ENCODE peak calls at places on chromosome 7, in ten cellular contexts. One of them, this sample, is unnamed.

GRCh38 chr7:135802697-135803096 is 54.1 kb upstream of the FAM180A start:
- DNase-seq in RWPE2: no peak
- DNase-seq in mucosa of descending colon: no peak
- DNase-seq in GM13977: no peak
- DNase-seq in body of pancreas: no peak
- DNase-seq in breast epithelium: no peak
- DNase-seq in cardiac fibroblast: peak
- DNase-seq in PC-9: no peak
- DNase-seq in lower lobe of right lung: no peak
- DNase-seq in OCI-LY7: no peak
- DNase-seq in this sample: no peak

GRCh38 chr7:134520130-134520529 is 7.2 kb upstream of the AKR1B10 start:
- DNase-seq in OCI-LY7: no peak
- DNase-seq in PC-9: no peak
- DNase-seq in breast epithelium: no peak
- DNase-seq in mucosa of descending colon: no peak
- DNase-seq in RWPE2: no peak
- DNase-seq in lower lobe of right lung: no peak
- DNase-seq in body of pancreas: no peak
- DNase-seq in GM13977: no peak
- DNase-seq in cardiac fibroblast: peak
- DNase-seq in this sample: no peak

GRCh38 chr7:136079478-136079892 is 102.3 kb upstream of the MTPN start:
- DNase-seq in lower lobe of right lung: no peak
- DNase-seq in cardiac fibroblast: no peak
- DNase-seq in GM13977: no peak
- DNase-seq in breast epithelium: no peak
- DNase-seq in RWPE2: no peak
- DNase-seq in PC-9: no peak
- DNase-seq in OCI-LY7: no peak
- DNase-seq in mucosa of descending colon: no peak
- DNase-seq in body of pancreas: no peak
- DNase-seq in this sample: no peak

GRCh38 chr7:47047384-47047783 is 534.5 kb downstream of the TNS3 start:
- DNase-seq in PC-9: no peak
- DNase-seq in body of pancreas: no peak
- DNase-seq in mucosa of descending colon: no peak
- DNase-seq in lower lobe of right lung: no peak
- DNase-seq in RWPE2: no peak
- DNase-seq in GM13977: no peak
- DNase-seq in OCI-LY7: no peak
- DNase-seq in cardiac fibroblast: no peak
- DNase-seq in breast epithelium: no peak
- DNase-seq in this sample: no peak

GRCh38 chr7:112161253-112162160 is 44.7 kb downstream of the DOCK4 start:
- DNase-seq in lower lobe of right lung: no peak
- DNase-seq in PC-9: no peak
- DNase-seq in OCI-LY7: no peak
- DNase-seq in GM13977: no peak
- DNase-seq in RWPE2: no peak
- DNase-seq in cardiac fibroblast: no peak
- DNase-seq in breast epithelium: no peak
- DNase-seq in body of pancreas: no peak
- DNase-seq in mucosa of descending colon: no peak
- DNase-seq in this sample: no peak

GRCh38 chr7:109659261-109659660 is 1089.6 kb downstream of the DNAJB9 start:
- DNase-seq in GM13977: no peak
- DNase-seq in PC-9: no peak
- DNase-seq in cardiac fibroblast: no peak
- DNase-seq in RWPE2: no peak
- DNase-seq in lower lobe of right lung: no peak
- DNase-seq in OCI-LY7: no peak
- DNase-seq in mucosa of descending colon: no peak
- DNase-seq in breast epithelium: no peak
- DNase-seq in body of pancreas: no peak
- DNase-seq in this sample: no peak

GRCh38 chr7:95011156-95011928 is 103.9 kb downstream of the PPP1R9A start:
- DNase-seq in RWPE2: no peak
- DNase-seq in GM13977: no peak
- DNase-seq in OCI-LY7: no peak
- DNase-seq in cardiac fibroblast: peak
- DNase-seq in mucosa of descending colon: no peak
- DNase-seq in PC-9: peak
- DNase-seq in breast epithelium: no peak
- DNase-seq in body of pancreas: no peak
- DNase-seq in lower lobe of right lung: no peak
- DNase-seq in this sample: no peak

GRCh38 chr7:92504563-92504962 is 23.8 kb downstream of the PEX1 start:
- DNase-seq in body of pancreas: no peak
- DNase-seq in GM13977: no peak
- DNase-seq in cardiac fibroblast: no peak
- DNase-seq in mucosa of descending colon: no peak
- DNase-seq in OCI-LY7: no peak
- DNase-seq in PC-9: no peak
- DNase-seq in RWPE2: no peak
- DNase-seq in breast epithelium: no peak
- DNase-seq in lower lobe of right lung: no peak
- DNase-seq in this sample: no peak

GRCh38 chr7:112484671-112485097 is 3.9 kb downstream of the LSMEM1 start:
- DNase-seq in body of pancreas: peak
- DNase-seq in RWPE2: no peak
- DNase-seq in breast epithelium: no peak
- DNase-seq in OCI-LY7: no peak
- DNase-seq in GM13977: no peak
- DNase-seq in mucosa of descending colon: no peak
- DNase-seq in lower lobe of right lung: no peak
- DNase-seq in PC-9: peak
- DNase-seq in cardiac fibroblast: peak
- DNase-seq in this sample: no peak

GRCh38 chr7:78315119-78315518 is 516.5 kb downstream of the PHTF2 start:
- DNase-seq in body of pancreas: no peak
- DNase-seq in RWPE2: no peak
- DNase-seq in GM13977: no peak
- DNase-seq in PC-9: no peak
- DNase-seq in breast epithelium: no peak
- DNase-seq in lower lobe of right lung: no peak
- DNase-seq in cardiac fibroblast: no peak
- DNase-seq in OCI-LY7: no peak
- DNase-seq in mucosa of descending colon: no peak
- DNase-seq in this sample: no peak

GRCh38 chr7:149277871-149278270 is 15.9 kb downstream of the ZNF783 start:
- DNase-seq in PC-9: no peak
- DNase-seq in breast epithelium: peak
- DNase-seq in lower lobe of right lung: no peak
- DNase-seq in body of pancreas: no peak
- DNase-seq in OCI-LY7: no peak
- DNase-seq in GM13977: no peak
- DNase-seq in cardiac fibroblast: no peak
- DNase-seq in mucosa of descending colon: no peak
- DNase-seq in RWPE2: no peak
- DNase-seq in this sample: no peak

GRCh38 chr7:75019800-75020199 is 53.8 kb downstream of the RCC1L start:
- DNase-seq in cardiac fibroblast: no peak
- DNase-seq in PC-9: no peak
- DNase-seq in GM13977: no peak
- DNase-seq in RWPE2: no peak
- DNase-seq in body of pancreas: no peak
- DNase-seq in lower lobe of right lung: no peak
- DNase-seq in mucosa of descending colon: no peak
- DNase-seq in breast epithelium: no peak
- DNase-seq in OCI-LY7: no peak
- DNase-seq in this sample: no peak

GRCh38 chr7:137954614-137955013 is 47.3 kb downstream of the CREB3L2 start:
- DNase-seq in breast epithelium: no peak
- DNase-seq in PC-9: peak
- DNase-seq in body of pancreas: no peak
- DNase-seq in cardiac fibroblast: no peak
- DNase-seq in GM13977: no peak
- DNase-seq in OCI-LY7: no peak
- DNase-seq in lower lobe of right lung: no peak
- DNase-seq in mucosa of descending colon: no peak
- DNase-seq in RWPE2: no peak
- DNase-seq in this sample: no peak

GRCh38 chr7:125033506-125033905 is 103.9 kb upstream of the POT1 start:
- DNase-seq in RWPE2: no peak
- DNase-seq in body of pancreas: peak
- DNase-seq in lower lobe of right lung: no peak
- DNase-seq in PC-9: no peak
- DNase-seq in mucosa of descending colon: no peak
- DNase-seq in OCI-LY7: no peak
- DNase-seq in GM13977: no peak
- DNase-seq in breast epithelium: no peak
- DNase-seq in cardiac fibroblast: no peak
- DNase-seq in this sample: no peak

GRCh38 chr7:47807126-47807525 is 141.1 kb downstream of the PKD1L1 start:
- DNase-seq in mucosa of descending colon: no peak
- DNase-seq in RWPE2: no peak
- DNase-seq in breast epithelium: no peak
- DNase-seq in OCI-LY7: no peak
- DNase-seq in cardiac fibroblast: no peak
- DNase-seq in GM13977: no peak
- DNase-seq in PC-9: no peak
- DNase-seq in lower lobe of right lung: no peak
- DNase-seq in body of pancreas: no peak
- DNase-seq in this sample: no peak

GRCh38 chr7:26451997-26452396 is 160.3 kb downstream of the SNX10 start:
- DNase-seq in mucosa of descending colon: no peak
- DNase-seq in RWPE2: no peak
- DNase-seq in PC-9: peak
- DNase-seq in lower lobe of right lung: no peak
- DNase-seq in cardiac fibroblast: no peak
- DNase-seq in GM13977: no peak
- DNase-seq in breast epithelium: no peak
- DNase-seq in body of pancreas: peak
- DNase-seq in OCI-LY7: no peak
- DNase-seq in this sample: peak

GRCh38 chr7:155862516-155863257 is 50.4 kb upstream of the SHH start:
- DNase-seq in GM13977: no peak
- DNase-seq in lower lobe of right lung: no peak
- DNase-seq in RWPE2: peak
- DNase-seq in mucosa of descending colon: no peak
- DNase-seq in cardiac fibroblast: no peak
- DNase-seq in OCI-LY7: no peak
- DNase-seq in breast epithelium: no peak
- DNase-seq in body of pancreas: no peak
- DNase-seq in PC-9: no peak
- DNase-seq in this sample: peak
- TF ChIP-seq CTCF in GM13977: peak
- TF ChIP-seq CTCF in lower lobe of right lung: no peak
- TF ChIP-seq CTCF in RWPE2: peak
- TF ChIP-seq CTCF in mucosa of descending colon: no peak
- TF ChIP-seq CTCF in cardiac fibroblast: peak
- TF ChIP-seq CTCF in OCI-LY7: peak
- TF ChIP-seq CTCF in breast epithelium: no peak
- TF ChIP-seq CTCF in body of pancreas: no peak
- TF ChIP-seq CTCF in PC-9: peak
- TF ChIP-seq CTCF in this sample: peak

DNA sequence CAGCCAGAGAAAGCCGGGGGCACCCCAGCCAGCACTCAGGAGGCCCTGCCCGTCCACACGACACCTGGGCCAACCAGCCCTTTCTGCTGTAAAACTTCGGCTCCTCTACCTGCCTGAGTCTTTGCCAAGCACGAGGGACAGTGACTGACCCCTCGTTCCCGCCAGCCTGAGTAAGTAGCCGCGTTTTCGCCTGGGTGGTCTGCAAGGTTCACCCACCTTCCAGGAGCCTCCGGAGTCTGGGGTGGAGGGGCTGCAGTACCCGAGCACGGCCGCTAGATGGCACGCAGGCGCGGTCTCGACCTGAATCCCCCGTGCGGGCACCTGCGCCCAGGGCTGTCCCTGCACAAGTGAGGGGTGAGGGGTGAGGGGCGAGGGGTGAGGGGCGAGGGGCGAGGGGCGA is 192.7 kb downstream of the PTPRN2 start:
- DNase-seq in GM13977: no peak
- DNase-seq in RWPE2: no peak
- DNase-seq in OCI-LY7: peak
- DNase-seq in cardiac fibroblast: no peak
- DNase-seq in PC-9: no peak
- DNase-seq in lower lobe of right lung: peak
- DNase-seq in mucosa of descending colon: no peak
- DNase-seq in body of pancreas: peak
- DNase-seq in breast epithelium: no peak
- DNase-seq in this sample: peak
- TF ChIP-seq CTCF in GM13977: peak
- TF ChIP-seq CTCF in RWPE2: peak
- TF ChIP-seq CTCF in OCI-LY7: peak
- TF ChIP-seq CTCF in cardiac fibroblast: peak
- TF ChIP-seq CTCF in PC-9: peak
- TF ChIP-seq CTCF in lower lobe of right lung: peak
- TF ChIP-seq CTCF in mucosa of descending colon: peak
- TF ChIP-seq CTCF in body of pancreas: peak
- TF ChIP-seq CTCF in breast epithelium: peak
- TF ChIP-seq CTCF in this sample: peak

DNA sequence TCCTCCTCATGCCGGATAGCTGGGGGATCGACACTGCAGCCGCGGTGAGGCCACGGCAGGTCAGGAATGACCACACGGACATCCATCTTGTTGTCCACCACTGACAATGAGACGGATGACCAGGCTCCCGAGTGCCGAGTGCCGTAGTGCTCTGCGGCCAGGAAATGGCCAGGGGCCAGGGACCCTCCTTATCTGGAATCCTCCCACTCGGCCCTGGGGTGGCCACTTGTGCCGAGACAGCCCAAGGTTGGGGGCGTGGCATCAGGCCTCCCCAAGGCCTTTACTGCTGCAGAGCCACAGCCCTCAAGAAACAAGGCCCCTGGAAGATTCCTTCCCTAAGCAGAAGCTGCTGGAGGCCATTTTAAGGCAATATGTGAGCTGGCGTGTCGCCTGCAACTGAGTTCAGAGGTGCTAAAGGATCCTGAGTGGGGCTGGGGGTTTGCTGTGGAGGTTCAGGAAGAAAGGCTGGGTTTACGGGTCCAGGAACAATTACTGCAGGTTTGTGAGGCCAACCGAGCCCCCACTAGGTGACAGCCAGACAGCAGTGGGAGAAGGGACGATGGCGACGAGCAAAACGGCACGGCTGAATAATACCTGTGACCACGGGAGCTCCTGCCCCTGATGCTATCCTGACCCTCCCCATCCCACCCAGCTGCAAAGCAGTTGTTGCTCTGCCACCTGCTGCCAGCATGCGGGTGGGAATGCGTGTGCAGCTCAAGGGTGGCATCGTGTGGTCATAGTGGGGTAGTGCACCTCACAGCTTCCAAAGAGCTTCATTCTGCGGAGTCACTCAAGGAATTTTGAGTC is 31.6 kb upstream of the LEP start:
- DNase-seq in RWPE2: no peak
- DNase-seq in body of pancreas: peak
- DNase-seq in PC-9: peak
- DNase-seq in OCI-LY7: peak
- DNase-seq in cardiac fibroblast: peak
- DNase-seq in mucosa of descending colon: peak
- DNase-seq in breast epithelium: peak
- DNase-seq in GM13977: peak
- DNase-seq in lower lobe of right lung: peak
- DNase-seq in this sample: peak
- TF ChIP-seq CTCF in RWPE2: peak
- TF ChIP-seq CTCF in body of pancreas: peak
- TF ChIP-seq CTCF in PC-9: peak
- TF ChIP-seq CTCF in OCI-LY7: peak
- TF ChIP-seq CTCF in cardiac fibroblast: peak
- TF ChIP-seq CTCF in mucosa of descending colon: peak
- TF ChIP-seq CTCF in breast epithelium: peak
- TF ChIP-seq CTCF in GM13977: peak
- TF ChIP-seq CTCF in lower lobe of right lung: peak
- TF ChIP-seq CTCF in this sample: peak

GRCh38 chr7:42461537-42461936 is 224.5 kb upstream of the GLI3 start:
- DNase-seq in lower lobe of right lung: no peak
- DNase-seq in body of pancreas: no peak
- DNase-seq in RWPE2: no peak
- DNase-seq in PC-9: no peak
- DNase-seq in OCI-LY7: no peak
- DNase-seq in GM13977: no peak
- DNase-seq in mucosa of descending colon: no peak
- DNase-seq in cardiac fibroblast: no peak
- DNase-seq in breast epithelium: no peak
- DNase-seq in this sample: no peak
- TF ChIP-seq CTCF in lower lobe of right lung: no peak
- TF ChIP-seq CTCF in body of pancreas: no peak
- TF ChIP-seq CTCF in RWPE2: no peak
- TF ChIP-seq CTCF in PC-9: no peak
- TF ChIP-seq CTCF in OCI-LY7: no peak
- TF ChIP-seq CTCF in GM13977: no peak
- TF ChIP-seq CTCF in mucosa of descending colon: no peak
- TF ChIP-seq CTCF in cardiac fibroblast: no peak
- TF ChIP-seq CTCF in breast epithelium: no peak
- TF ChIP-seq CTCF in this sample: no peak

This sample was measured in Calu3.